ENCODE peak calls at places on chromosomes 2 and 18, in five cellular contexts. One of them, this sample, is unnamed.

GRCh38 chr2:4255491-4255890 is 552.1 kb downstream of the DCDC2C start:
- DNase-seq in H4: no peak
- DNase-seq in erythroblast: no peak
- DNase-seq in HT1080: no peak
- DNase-seq in stimulated activated CD4-positive, alpha-beta T cell treated with anti-CD3 and anti-CD28 coated beads, Interleukin-12 subunit alpha, Interleukin-12 subunit beta, amount 100 ng/mL, for 48 hours: no peak
- DNase-seq in this sample: no peak

GRCh38 chr2:188326669-188327301 is 35.1 kb downstream of the GULP1 start:
- DNase-seq in stimulated activated CD4-positive, alpha-beta T cell treated with anti-CD3 and anti-CD28 coated beads, Interleukin-12 subunit alpha, Interleukin-12 subunit beta, amount 100 ng/mL, for 48 hours: no peak
- DNase-seq in H4: peak; percentile 36
- DNase-seq in HT1080: no peak
- DNase-seq in erythroblast: no peak
- DNase-seq in this sample: peak; percentile 77

GRCh38 chr2:108304975-108305374 is 16.3 kb downstream of the SULT1C2 start:
- DNase-seq in stimulated activated CD4-positive, alpha-beta T cell treated with anti-CD3 and anti-CD28 coated beads, Interleukin-12 subunit alpha, Interleukin-12 subunit beta, amount 100 ng/mL, for 48 hours: no peak
- DNase-seq in H4: no peak
- DNase-seq in HT1080: no peak
- DNase-seq in erythroblast: no peak
- DNase-seq in this sample: no peak

GRCh38 chr2:46878886-46879285 is 36.7 kb downstream of the MCFD2 start:
- DNase-seq in stimulated activated CD4-positive, alpha-beta T cell treated with anti-CD3 and anti-CD28 coated beads, Interleukin-12 subunit alpha, Interleukin-12 subunit beta, amount 100 ng/mL, for 48 hours: no peak
- DNase-seq in HT1080: peak; percentile 46
- DNase-seq in H4: peak; percentile 33
- DNase-seq in erythroblast: no peak
- DNase-seq in this sample: no peak

GRCh38 chr18:57916684-57917083 is 113.6 kb upstream of the ATP8B1 start:
- DNase-seq in H4: no peak
- DNase-seq in stimulated activated CD4-positive, alpha-beta T cell treated with anti-CD3 and anti-CD28 coated beads, Interleukin-12 subunit alpha, Interleukin-12 subunit beta, amount 100 ng/mL, for 48 hours: no peak
- DNase-seq in erythroblast: no peak
- DNase-seq in HT1080: no peak
- DNase-seq in this sample: no peak

GRCh38 chr2:223494987-223495386 is 107.2 kb downstream of the SCG2 start:
- DNase-seq in HT1080: no peak
- DNase-seq in H4: no peak
- DNase-seq in stimulated activated CD4-positive, alpha-beta T cell treated with anti-CD3 and anti-CD28 coated beads, Interleukin-12 subunit alpha, Interleukin-12 subunit beta, amount 100 ng/mL, for 48 hours: no peak
- DNase-seq in erythroblast: no peak
- DNase-seq in this sample: no peak

GRCh38 chr2:147331790-147332419 is 512.9 kb upstream of the ACVR2A start:
- DNase-seq in erythroblast: peak; percentile 1
- DNase-seq in HT1080: no peak
- DNase-seq in stimulated activated CD4-positive, alpha-beta T cell treated with anti-CD3 and anti-CD28 coated beads, Interleukin-12 subunit alpha, Interleukin-12 subunit beta, amount 100 ng/mL, for 48 hours: peak; percentile 23
- DNase-seq in H4: peak; percentile 33
- DNase-seq in this sample: peak; percentile 55

GRCh38 chr18:2874765-2875164 is 28.0 kb downstream of the EMILIN2 start:
- DNase-seq in erythroblast: no peak
- DNase-seq in H4: no peak
- DNase-seq in stimulated activated CD4-positive, alpha-beta T cell treated with anti-CD3 and anti-CD28 coated beads, Interleukin-12 subunit alpha, Interleukin-12 subunit beta, amount 100 ng/mL, for 48 hours: no peak
- DNase-seq in HT1080: no peak
- DNase-seq in this sample: no peak

GRCh38 chr18:76390452-76391035 is 104.5 kb downstream of the ZNF516 start:
- DNase-seq in H4: no peak
- DNase-seq in HT1080: no peak
- DNase-seq in erythroblast: no peak
- DNase-seq in stimulated activated CD4-positive, alpha-beta T cell treated with anti-CD3 and anti-CD28 coated beads, Interleukin-12 subunit alpha, Interleukin-12 subunit beta, amount 100 ng/mL, for 48 hours: no peak
- DNase-seq in this sample: no peak

GRCh38 chr2:104465978-104466377 is 387.9 kb upstream of the POU3F3 start:
- DNase-seq in H4: no peak
- DNase-seq in stimulated activated CD4-positive, alpha-beta T cell treated with anti-CD3 and anti-CD28 coated beads, Interleukin-12 subunit alpha, Interleukin-12 subunit beta, amount 100 ng/mL, for 48 hours: no peak
- DNase-seq in HT1080: no peak
- DNase-seq in erythroblast: no peak
- DNase-seq in this sample: no peak

GRCh38 chr2:24359701-24360049 is 661 bp downstream of the ITSN2 start:
- DNase-seq in erythroblast: peak; percentile 53
- DNase-seq in HT1080: peak; percentile 11
- DNase-seq in H4: no peak
- DNase-seq in stimulated activated CD4-positive, alpha-beta T cell treated with anti-CD3 and anti-CD28 coated beads, Interleukin-12 subunit alpha, Interleukin-12 subunit beta, amount 100 ng/mL, for 48 hours: peak; percentile 43
- DNase-seq in this sample: peak; percentile 51

GRCh38 chr2:233153146-233153798 is 93.1 kb downstream of the INPP5D start:
- DNase-seq in erythroblast: no peak
- DNase-seq in H4: no peak
- DNase-seq in stimulated activated CD4-positive, alpha-beta T cell treated with anti-CD3 and anti-CD28 coated beads, Interleukin-12 subunit alpha, Interleukin-12 subunit beta, amount 100 ng/mL, for 48 hours: no peak
- DNase-seq in HT1080: no peak
- DNase-seq in this sample: no peak

GRCh38 chr2:235059161-235059560 is 107.3 kb downstream of the SH3BP4 start:
- DNase-seq in H4: no peak
- DNase-seq in erythroblast: no peak
- DNase-seq in stimulated activated CD4-positive, alpha-beta T cell treated with anti-CD3 and anti-CD28 coated beads, Interleukin-12 subunit alpha, Interleukin-12 subunit beta, amount 100 ng/mL, for 48 hours: no peak
- DNase-seq in HT1080: no peak
- DNase-seq in this sample: no peak

GRCh38 chr18:67590571-67591141 is 74.1 kb upstream of the DSEL start:
- DNase-seq in erythroblast: no peak
- DNase-seq in H4: peak; percentile 10
- DNase-seq in stimulated activated CD4-positive, alpha-beta T cell treated with anti-CD3 and anti-CD28 coated beads, Interleukin-12 subunit alpha, Interleukin-12 subunit beta, amount 100 ng/mL, for 48 hours: no peak
- DNase-seq in HT1080: peak; percentile 15
- DNase-seq in this sample: peak; percentile 54